ENCODE peak calls at places on chromosomes 6 and 20, in nine cellular contexts. P, I, Q, J, R, L, H, E and D are unnamed samples.

GRCh38 chr6:41560440-41561192 is 14.4 kb downstream of the FOXP4 start:
- DNase-seq in P (peak), I (peak), Q (peak), J (no peak), R (peak), L (no peak), H (peak), E (peak), D (no peak)

GRCh38 chr6:26109776-26110175 is 22.5 kb downstream of the HFE start:
- DNase-seq in P (no peak), I (no peak), Q (no peak), J (no peak), R (no peak), L (no peak), H (no peak), E (no peak), D (no peak)

GRCh38 chr6:47041741-47042140 is 391 bp downstream of the ADGRF1 start:
- DNase-seq in P (no peak), I (no peak), Q (no peak), J (no peak), R (no peak), L (no peak), H (no peak), E (no peak), D (no peak)

GRCh38 chr6:158060447-158061360 is 79.0 kb downstream of the SYNJ2 start:
- DNase-seq in P (no peak), I (no peak), Q (peak), J (peak), R (peak), L (peak), H (no peak), E (no peak), D (no peak)

GRCh38 chr6:161748535-161749386 is 474.9 kb upstream of the AGPAT4 start:
- DNase-seq in P (no peak), I (no peak), Q (no peak), J (no peak), R (no peak), L (peak), H (peak), E (peak), D (peak)

GRCh38 chr6:132114201-132114860 is 163.2 kb upstream of the CCN2 start:
- DNase-seq in P (no peak), I (no peak), Q (no peak), J (no peak), R (no peak), L (no peak), H (no peak), E (no peak), D (no peak)

GRCh38 chr6:99079058-99079457 is 131.3 kb upstream of the FBXL4 start:
- DNase-seq in P (no peak), I (no peak), Q (no peak), J (no peak), R (no peak), L (no peak), H (no peak), E (no peak), D (no peak)

GRCh38 chr6:1096967-1097765 is 214.7 kb upstream of the FOXQ1 start:
- DNase-seq in P (no peak), I (no peak), Q (no peak), J (no peak), R (no peak), L (no peak), H (no peak), E (no peak), D (no peak)

GRCh38 chr6:3540980-3541379 is 84.1 kb upstream of the SLC22A23 start:
- DNase-seq in P (no peak), I (no peak), Q (no peak), J (no peak), R (no peak), L (no peak), H (no peak), E (peak), D (no peak)

GRCh38 chr6:151805286-151805840 is 2.1 kb upstream of the ESR1 start:
- DNase-seq in P (no peak), I (no peak), Q (peak), J (no peak), R (peak), L (peak), H (no peak), E (peak), D (no peak)

GRCh38 chr6:12803486-12803885 is 86.9 kb downstream of the PHACTR1 start:
- DNase-seq in P (no peak), I (no peak), Q (no peak), J (no peak), R (peak), L (no peak), H (no peak), E (no peak), D (no peak)

GRCh38 chr6:35402136-35402855 is 49.8 kb upstream of the FANCE start:
- DNase-seq in P (no peak), I (no peak), Q (no peak), J (no peak), R (no peak), L (no peak), H (no peak), E (no peak), D (no peak)

GRCh38 chr6:90098025-90098474 is 198.6 kb downstream of the BACH2 start:
- DNase-seq in P (no peak), I (no peak), Q (peak), J (peak), R (peak), L (no peak), H (no peak), E (no peak), D (no peak)

GRCh38 chr6:41939091-41939847 is 2.3 kb downstream of the CCND3 start:
- DNase-seq in P (no peak), I (no peak), Q (peak), J (no peak), R (peak), L (no peak), H (peak), E (peak), D (no peak)

GRCh38 chr20:20482453-20482852 is 114.5 kb downstream of the INSM1 start:
- DNase-seq in P (no peak), I (no peak), Q (no peak), J (no peak), R (no peak), L (no peak), H (no peak), E (no peak), D (no peak)

GRCh38 chr6:146709036-146709622 is 110.4 kb downstream of the ADGB start:
- DNase-seq in P (no peak), I (no peak), Q (no peak), J (no peak), R (no peak), L (no peak), H (no peak), E (no peak), D (no peak)

GRCh38 chr20:34535301-34535840 is 19.1 kb downstream of the DYNLRB1 start:
- DNase-seq in P (no peak), I (no peak), Q (no peak), J (no peak), R (no peak), L (no peak), H (no peak), E (no peak), D (no peak)

GRCh38 chr20:35618372-35619131 is 2.9 kb downstream of the SPAG4 start:
- DNase-seq in P (peak), I (no peak), Q (peak), J (no peak), R (peak), L (peak), H (peak), E (peak), D (peak)

GRCh38 chr6:24313477-24314141 is 44.2 kb downstream of the DCDC2 start:
- DNase-seq in P (no peak), I (no peak), Q (no peak), J (no peak), R (no peak), L (no peak), H (no peak), E (no peak), D (no peak)